ENCODE peak calls at places on chromosome 11, in six cellular contexts. One of them, this sample, is unnamed.

GRCh38 chr11:30210357-30210756 is 20.5 kb upstream of the FSHB start:
- DNase-seq in mesenchymal stem cell: no peak
- DNase-seq in H1: no peak
- DNase-seq in neuronal stem cell: no peak
- DNase-seq in IMR-90: no peak
- DNase-seq in H9: no peak
- DNase-seq in this sample: peak; percentile 40

GRCh38 chr11:114774599-114775365 is 96.5 kb downstream of the NXPE2 start:
- DNase-seq in H1: peak; percentile 50
- DNase-seq in IMR-90: peak; percentile 46
- DNase-seq in H9: peak; percentile 83
- DNase-seq in mesenchymal stem cell: peak; percentile 49
- DNase-seq in neuronal stem cell: peak; percentile 87
- DNase-seq in this sample: peak; percentile 81

GRCh38 chr11:32870676-32871075 is 21.9 kb upstream of the QSER1 start:
- DNase-seq in IMR-90: no peak
- DNase-seq in neuronal stem cell: no peak
- DNase-seq in mesenchymal stem cell: no peak
- DNase-seq in H1: no peak
- DNase-seq in H9: peak; percentile 78
- DNase-seq in this sample: peak; percentile 64

GRCh38 chr11:134261626-134262488 is 8.5 kb downstream of the ACAD8 start:
- DNase-seq in mesenchymal stem cell: no peak
- DNase-seq in neuronal stem cell: no peak
- DNase-seq in H1: no peak
- DNase-seq in IMR-90: no peak
- DNase-seq in H9: peak; percentile 69
- DNase-seq in this sample: peak; percentile 67

GRCh38 chr11:57786436-57786835 is 24.8 kb downstream of the CTNND1 start:
- DNase-seq in neuronal stem cell: no peak
- DNase-seq in H1: no peak
- DNase-seq in H9: no peak
- DNase-seq in mesenchymal stem cell: peak; percentile 5
- DNase-seq in IMR-90: peak; percentile 38
- DNase-seq in this sample: no peak

GRCh38 chr11:114059984-114060401 is 482 bp downstream of the ZBTB16 start:
- DNase-seq in H1: no peak
- DNase-seq in H9: no peak
- DNase-seq in neuronal stem cell: no peak
- DNase-seq in mesenchymal stem cell: peak; percentile 81
- DNase-seq in IMR-90: no peak
- DNase-seq in this sample: no peak

GRCh38 chr11:98040061-98040808 is 980.5 kb upstream of the CNTN5 start:
- DNase-seq in mesenchymal stem cell: no peak
- DNase-seq in IMR-90: no peak
- DNase-seq in H1: no peak
- DNase-seq in H9: no peak
- DNase-seq in neuronal stem cell: no peak
- DNase-seq in this sample: no peak

GRCh38 chr11:69241844-69242582 is 51.9 kb upstream of the MYEOV start:
- DNase-seq in H1: no peak
- DNase-seq in IMR-90: no peak
- DNase-seq in neuronal stem cell: no peak
- DNase-seq in H9: no peak
- DNase-seq in mesenchymal stem cell: no peak
- DNase-seq in this sample: no peak

GRCh38 chr11:110093407-110094297 is 460 bp downstream of the ZC3H12C start:
- DNase-seq in neuronal stem cell: peak; percentile 39
- DNase-seq in H1: no peak
- DNase-seq in H9: peak; percentile 40
- DNase-seq in IMR-90: peak; percentile 51
- DNase-seq in mesenchymal stem cell: peak; percentile 74
- DNase-seq in this sample: peak; percentile 60

GRCh38 chr11:130719516-130719915 is 196.8 kb downstream of the SNX19 start:
- DNase-seq in H1: no peak
- DNase-seq in IMR-90: peak; percentile 71
- DNase-seq in neuronal stem cell: no peak
- DNase-seq in mesenchymal stem cell: peak; percentile 15
- DNase-seq in H9: no peak
- DNase-seq in this sample: no peak

GRCh38 chr11:8389034-8389996 is 125.6 kb upstream of the LMO1 start:
- DNase-seq in IMR-90: no peak
- DNase-seq in H1: no peak
- DNase-seq in neuronal stem cell: no peak
- DNase-seq in H9: no peak
- DNase-seq in mesenchymal stem cell: no peak
- DNase-seq in this sample: no peak

GRCh38 chr11:68988486-68988885 is 7.7 kb upstream of the MRGPRD start:
- DNase-seq in IMR-90: no peak
- DNase-seq in mesenchymal stem cell: no peak
- DNase-seq in H1: no peak
- DNase-seq in H9: no peak
- DNase-seq in neuronal stem cell: no peak
- DNase-seq in this sample: no peak

GRCh38 chr11:101129203-101129943 is at the start of gene PGR:
- DNase-seq in H1: no peak
- DNase-seq in IMR-90: no peak
- DNase-seq in H9: peak; percentile 49
- DNase-seq in mesenchymal stem cell: peak; percentile 4
- DNase-seq in neuronal stem cell: peak; percentile 17
- DNase-seq in this sample: peak; percentile 42

GRCh38 chr11:66371627-66372415 is at the start of gene SLC29A2:
- DNase-seq in mesenchymal stem cell: peak; percentile 51
- DNase-seq in H1: peak; percentile 92
- DNase-seq in neuronal stem cell: peak; percentile 90
- DNase-seq in IMR-90: no peak
- DNase-seq in H9: peak; percentile 98
- DNase-seq in this sample: peak; percentile 98

GRCh38 chr11:125433454-125434121 is 62.5 kb downstream of the FEZ1 start:
- DNase-seq in neuronal stem cell: peak; percentile 48
- DNase-seq in IMR-90: peak; percentile 66
- DNase-seq in H9: peak; percentile 87
- DNase-seq in H1: no peak
- DNase-seq in mesenchymal stem cell: peak; percentile 63
- DNase-seq in this sample: peak; percentile 88

GRCh38 chr11:69374110-69374981 is 80.4 kb downstream of the MYEOV start:
- DNase-seq in neuronal stem cell: no peak
- DNase-seq in IMR-90: no peak
- DNase-seq in H1: no peak
- DNase-seq in mesenchymal stem cell: no peak
- DNase-seq in H9: peak; percentile 45
- DNase-seq in this sample: no peak

GRCh38 chr11:118485273-118485672 is 42.0 kb upstream of the TTC36 start:
- DNase-seq in H1: no peak
- DNase-seq in H9: no peak
- DNase-seq in IMR-90: no peak
- DNase-seq in neuronal stem cell: no peak
- DNase-seq in mesenchymal stem cell: no peak
- DNase-seq in this sample: no peak

GRCh38 chr11:102464859-102465500 is 12.4 kb upstream of the TMEM123 start:
- DNase-seq in neuronal stem cell: no peak
- DNase-seq in H9: no peak
- DNase-seq in H1: no peak
- DNase-seq in IMR-90: no peak
- DNase-seq in mesenchymal stem cell: no peak
- DNase-seq in this sample: no peak

GRCh38 chr11:15893080-15893492 is 463.3 kb downstream of the SOX6 start:
- DNase-seq in neuronal stem cell: no peak
- DNase-seq in H1: no peak
- DNase-seq in mesenchymal stem cell: peak; percentile 83
- DNase-seq in IMR-90: peak; percentile 89
- DNase-seq in H9: no peak
- DNase-seq in this sample: no peak

GRCh38 chr11:58444285-58444684 is 2.2 kb upstream of the OR5B12 start:
- DNase-seq in neuronal stem cell: no peak
- DNase-seq in H9: no peak
- DNase-seq in H1: no peak
- DNase-seq in mesenchymal stem cell: no peak
- DNase-seq in IMR-90: no peak
- DNase-seq in this sample: no peak

GRCh38 chr11:10597877-10598341 is 29.4 kb upstream of the LYVE1 start:
- DNase-seq in H9: no peak
- DNase-seq in H1: no peak
- DNase-seq in mesenchymal stem cell: peak; percentile 69
- DNase-seq in neuronal stem cell: no peak
- DNase-seq in IMR-90: peak; percentile 41
- DNase-seq in this sample: no peak

GRCh38 chr11:110366234-110366633 is 63.5 kb upstream of the FDX1 start:
- DNase-seq in IMR-90: peak; percentile 28
- DNase-seq in H9: no peak
- DNase-seq in H1: no peak
- DNase-seq in mesenchymal stem cell: peak; percentile 45
- DNase-seq in neuronal stem cell: no peak
- DNase-seq in this sample: no peak

GRCh38 chr11:65275906-65276305 is 14.1 kb downstream of the POLA2 start:
- DNase-seq in IMR-90: no peak
- DNase-seq in H9: no peak
- DNase-seq in mesenchymal stem cell: no peak
- DNase-seq in neuronal stem cell: no peak
- DNase-seq in H1: no peak
- DNase-seq in this sample: no peak

GRCh38 chr11:86795962-86796361 is 4.4 kb upstream of the PRSS23 start:
- DNase-seq in IMR-90: no peak
- DNase-seq in H1: no peak
- DNase-seq in H9: no peak
- DNase-seq in neuronal stem cell: no peak
- DNase-seq in mesenchymal stem cell: no peak
- DNase-seq in this sample: no peak

GRCh38 chr11:61769169-61769920 is 16.9 kb downstream of the MYRF start:
- DNase-seq in H9: no peak
- DNase-seq in mesenchymal stem cell: peak; percentile 29
- DNase-seq in IMR-90: peak; percentile 48
- DNase-seq in H1: no peak
- DNase-seq in neuronal stem cell: no peak
- DNase-seq in this sample: no peak

GRCh38 chr11:126879516-126879915 is 121.1 kb downstream of the KIRREL3 start:
- DNase-seq in H1: no peak
- DNase-seq in H9: no peak
- DNase-seq in neuronal stem cell: no peak
- DNase-seq in mesenchymal stem cell: no peak
- DNase-seq in IMR-90: peak; percentile 41
- DNase-seq in this sample: no peak

GRCh38 chr11:126884192-126884973 is 116.2 kb downstream of the KIRREL3 start:
- DNase-seq in H1: no peak
- DNase-seq in mesenchymal stem cell: no peak
- DNase-seq in H9: no peak
- DNase-seq in IMR-90: no peak
- DNase-seq in neuronal stem cell: no peak
- DNase-seq in this sample: no peak

GRCh38 chr11:126886085-126886484 is 114.5 kb downstream of the KIRREL3 start:
- DNase-seq in neuronal stem cell: no peak
- DNase-seq in H9: no peak
- DNase-seq in H1: no peak
- DNase-seq in mesenchymal stem cell: no peak
- DNase-seq in IMR-90: no peak
- DNase-seq in this sample: no peak

GRCh38 chr11:126878892-126879291 is 121.7 kb downstream of the KIRREL3 start:
- DNase-seq in H1: no peak
- DNase-seq in neuronal stem cell: no peak
- DNase-seq in mesenchymal stem cell: no peak
- DNase-seq in H9: no peak
- DNase-seq in IMR-90: no peak
- DNase-seq in this sample: no peak

DNA sequence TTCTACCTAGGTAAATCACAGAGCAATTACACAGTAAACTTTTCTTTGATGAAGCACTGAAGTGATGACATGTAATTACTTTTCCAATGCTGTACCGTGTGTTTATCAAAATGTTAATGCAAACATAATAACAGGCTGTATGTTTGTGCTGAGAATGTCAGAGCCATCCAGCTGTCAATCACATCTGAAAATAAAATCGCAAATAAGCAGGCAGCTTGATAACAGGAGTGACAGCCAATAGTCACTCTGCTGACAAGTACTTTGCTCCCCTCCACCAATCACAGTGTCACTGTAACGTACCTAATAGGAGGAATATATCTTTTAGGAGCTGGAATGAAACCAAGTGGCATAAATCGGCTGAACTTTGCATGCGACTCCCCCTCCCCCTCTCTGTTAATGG is 119.7 kb downstream of the KIRREL3 start:
- DNase-seq in neuronal stem cell: no peak
- DNase-seq in H1: no peak
- DNase-seq in mesenchymal stem cell: no peak
- DNase-seq in IMR-90: no peak
- DNase-seq in H9: no peak
- DNase-seq in this sample: no peak
- H3K4ac ChIP-seq in neuronal stem cell: no peak overlapping the region
- H3K4ac ChIP-seq in H1: no peak overlapping the region
- H3K4ac ChIP-seq in mesenchymal stem cell: no peak overlapping the region
- H3K4ac ChIP-seq in IMR-90: no peak overlapping the region
- H3K4ac ChIP-seq in H9: no peak overlapping the region
- H3K4ac ChIP-seq in this sample: no peak overlapping the region

GRCh38 chr11:116649268-116649667 is 123.5 kb downstream of the BUD13 start:
- DNase-seq in IMR-90: no peak
- DNase-seq in neuronal stem cell: no peak
- DNase-seq in H9: peak; percentile 17
- DNase-seq in H1: no peak
- DNase-seq in mesenchymal stem cell: no peak
- DNase-seq in this sample: no peak
- H2BK15ac ChIP-seq in IMR-90: no peak overlapping the region
- H2BK15ac ChIP-seq in neuronal stem cell: no peak overlapping the region
- H2BK15ac ChIP-seq in H9: no peak overlapping the region
- H2BK15ac ChIP-seq in H1: no peak overlapping the region
- H2BK15ac ChIP-seq in mesenchymal stem cell: no peak overlapping the region
- H2BK15ac ChIP-seq in this sample: no peak overlapping the region

DNA sequence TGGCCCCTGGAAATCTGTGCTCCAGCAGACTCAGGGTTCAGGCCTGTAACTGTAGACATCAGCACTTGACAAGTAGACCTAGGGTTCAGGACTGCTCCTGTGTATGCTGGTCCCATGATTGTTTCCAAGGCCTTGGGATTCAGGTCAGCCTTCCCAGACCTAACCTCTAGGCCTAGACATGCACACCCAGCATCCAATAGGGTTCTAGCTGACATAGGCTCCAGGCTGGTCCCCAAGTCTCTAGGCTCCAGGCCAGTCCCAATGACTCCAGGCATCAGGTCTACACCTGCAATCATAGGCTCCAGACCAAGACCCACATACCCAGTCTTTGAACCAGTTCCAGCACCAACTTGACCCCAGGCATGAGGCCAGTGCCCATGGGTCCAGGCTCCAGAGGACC is 166.2 kb upstream of the GRIA4 start:
- DNase-seq in H1: no peak
- DNase-seq in H9: no peak
- DNase-seq in IMR-90: no peak
- DNase-seq in mesenchymal stem cell: no peak
- DNase-seq in neuronal stem cell: no peak
- DNase-seq in this sample: no peak
- H2BK120ac ChIP-seq in H1: no peak overlapping the region
- H2BK120ac ChIP-seq in H9: no peak overlapping the region
- H2BK120ac ChIP-seq in IMR-90: no peak overlapping the region
- H2BK120ac ChIP-seq in mesenchymal stem cell: no peak overlapping the region
- H2BK120ac ChIP-seq in neuronal stem cell: no peak overlapping the region
- H2BK120ac ChIP-seq in this sample: no peak overlapping the region

DNA sequence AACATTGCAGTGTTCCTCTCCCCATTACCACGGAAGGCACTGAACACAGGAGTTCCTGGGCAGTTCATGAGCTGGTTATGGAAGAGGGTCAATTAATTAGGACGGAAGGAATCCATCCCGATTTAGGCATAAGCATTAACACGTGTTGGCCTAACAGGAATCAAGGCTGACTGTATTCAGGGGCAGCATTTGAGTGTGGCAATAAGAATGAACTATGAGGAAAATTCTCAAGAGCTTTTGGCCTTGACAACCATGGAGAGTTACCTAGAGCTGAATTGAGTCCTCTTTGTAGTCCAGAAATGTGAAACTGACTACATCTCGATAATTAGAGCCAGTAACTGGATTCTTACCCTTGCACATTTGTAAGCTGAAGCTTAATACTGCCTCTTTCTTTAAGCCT is 82.4 kb upstream of the CRTAM start:
- DNase-seq in H1: no peak
- DNase-seq in mesenchymal stem cell: no peak
- DNase-seq in neuronal stem cell: no peak
- DNase-seq in H9: no peak
- DNase-seq in IMR-90: no peak
- DNase-seq in this sample: no peak
- H3K4ac ChIP-seq in H1: no peak overlapping the region
- H3K4ac ChIP-seq in mesenchymal stem cell: no peak overlapping the region
- H3K4ac ChIP-seq in neuronal stem cell: no peak overlapping the region
- H3K4ac ChIP-seq in H9: no peak overlapping the region
- H3K4ac ChIP-seq in IMR-90: no peak overlapping the region
- H3K4ac ChIP-seq in this sample: no peak overlapping the region